ENCODE peak calls at places on chromosomes 4 and X, in seven cellular contexts. One of them, this sample, is unnamed. For H3K27me3, the result is how much of the 10 kb centered on the place peaks cover.

GRCh38 chrX:119489212-119490074 is 21.2 kb downstream of the SLC25A5 start:
- DNase-seq in mesendoderm: no peak
- DNase-seq in Peyer's patch: no peak
- DNase-seq in CD4-positive, CD25-positive, alpha-beta regulatory T cell: no peak
- DNase-seq in ovary: no peak
- DNase-seq in upper lobe of right lung: no peak
- DNase-seq in hepatocyte: no peak
- DNase-seq in this sample: no peak

GRCh38 chr4:51872283-51872997 is 29.5 kb downstream of the DCUN1D4 start:
- DNase-seq in CD4-positive, CD25-positive, alpha-beta regulatory T cell: no peak
- DNase-seq in mesendoderm: no peak
- DNase-seq in Peyer's patch: no peak
- DNase-seq in upper lobe of right lung: no peak
- DNase-seq in hepatocyte: no peak
- DNase-seq in ovary: no peak
- DNase-seq in this sample: no peak

GRCh38 chr4:105061136-105061696 is 85.5 kb upstream of the TET2 start:
- DNase-seq in CD4-positive, CD25-positive, alpha-beta regulatory T cell: no peak
- DNase-seq in Peyer's patch: peak
- DNase-seq in ovary: no peak
- DNase-seq in upper lobe of right lung: no peak
- DNase-seq in hepatocyte: no peak
- DNase-seq in mesendoderm: peak
- DNase-seq in this sample: no peak

GRCh38 chrX:7205037-7205577 is 57.2 kb upstream of the PUDP start:
- DNase-seq in upper lobe of right lung: no peak
- DNase-seq in Peyer's patch: no peak
- DNase-seq in CD4-positive, CD25-positive, alpha-beta regulatory T cell: no peak
- DNase-seq in mesendoderm: no peak
- DNase-seq in ovary: no peak
- DNase-seq in hepatocyte: no peak
- DNase-seq in this sample: no peak

GRCh38 chr4:121758896-121759568 is 5.9 kb downstream of the SMIM43 start:
- DNase-seq in CD4-positive, CD25-positive, alpha-beta regulatory T cell: no peak
- DNase-seq in upper lobe of right lung: no peak
- DNase-seq in ovary: no peak
- DNase-seq in Peyer's patch: no peak
- DNase-seq in hepatocyte: no peak
- DNase-seq in mesendoderm: no peak
- DNase-seq in this sample: no peak

GRCh38 chr4:122300776-122301175 is 78.0 kb upstream of the ADAD1 start:
- DNase-seq in upper lobe of right lung: no peak
- DNase-seq in hepatocyte: no peak
- DNase-seq in mesendoderm: no peak
- DNase-seq in CD4-positive, CD25-positive, alpha-beta regulatory T cell: no peak
- DNase-seq in Peyer's patch: no peak
- DNase-seq in ovary: no peak
- DNase-seq in this sample: no peak

GRCh38 chrX:68685722-68686683 is 38.5 kb downstream of the STARD8 start:
- DNase-seq in ovary: peak
- DNase-seq in mesendoderm: peak
- DNase-seq in upper lobe of right lung: peak
- DNase-seq in hepatocyte: peak
- DNase-seq in CD4-positive, CD25-positive, alpha-beta regulatory T cell: no peak
- DNase-seq in Peyer's patch: no peak
- DNase-seq in this sample: no peak

GRCh38 chr4:85756938-85757337 is 282.0 kb downstream of the ARHGAP24 start:
- DNase-seq in mesendoderm: peak
- DNase-seq in hepatocyte: peak
- DNase-seq in CD4-positive, CD25-positive, alpha-beta regulatory T cell: no peak
- DNase-seq in Peyer's patch: no peak
- DNase-seq in upper lobe of right lung: no peak
- DNase-seq in ovary: no peak
- DNase-seq in this sample: no peak

GRCh38 chr4:143337600-143338287 is 1.1 kb downstream of the GAB1 start:
- DNase-seq in Peyer's patch: peak
- DNase-seq in upper lobe of right lung: peak
- DNase-seq in mesendoderm: peak
- DNase-seq in hepatocyte: peak
- DNase-seq in ovary: peak
- DNase-seq in CD4-positive, CD25-positive, alpha-beta regulatory T cell: no peak
- DNase-seq in this sample: no peak

GRCh38 chr4:1880332-1880731 is 9.1 kb downstream of the NSD2 start:
- DNase-seq in upper lobe of right lung: no peak
- DNase-seq in mesendoderm: no peak
- DNase-seq in Peyer's patch: no peak
- DNase-seq in hepatocyte: no peak
- DNase-seq in CD4-positive, CD25-positive, alpha-beta regulatory T cell: no peak
- DNase-seq in ovary: no peak
- DNase-seq in this sample: no peak

GRCh38 chr4:109432676-109433075 is 939 bp upstream of the SEC24B start:
- DNase-seq in upper lobe of right lung: no peak
- DNase-seq in hepatocyte: peak
- DNase-seq in CD4-positive, CD25-positive, alpha-beta regulatory T cell: no peak
- DNase-seq in ovary: no peak
- DNase-seq in Peyer's patch: no peak
- DNase-seq in mesendoderm: peak
- DNase-seq in this sample: peak

GRCh38 chr4:158051401-158052235 is 121.2 kb downstream of the GASK1B start:
- DNase-seq in mesendoderm: no peak
- DNase-seq in CD4-positive, CD25-positive, alpha-beta regulatory T cell: no peak
- DNase-seq in ovary: peak
- DNase-seq in hepatocyte: peak
- DNase-seq in upper lobe of right lung: no peak
- DNase-seq in Peyer's patch: no peak
- DNase-seq in this sample: no peak

GRCh38 chr4:156169011-156169410 is 215.3 kb upstream of the CTSO start:
- DNase-seq in ovary: peak
- DNase-seq in hepatocyte: peak
- DNase-seq in upper lobe of right lung: no peak
- DNase-seq in Peyer's patch: no peak
- DNase-seq in mesendoderm: peak
- DNase-seq in CD4-positive, CD25-positive, alpha-beta regulatory T cell: no peak
- DNase-seq in this sample: no peak

GRCh38 chr4:158809611-158810486 is 41.0 kb downstream of the FNIP2 start:
- DNase-seq in ovary: no peak
- DNase-seq in hepatocyte: peak
- DNase-seq in Peyer's patch: no peak
- DNase-seq in mesendoderm: peak
- DNase-seq in CD4-positive, CD25-positive, alpha-beta regulatory T cell: no peak
- DNase-seq in upper lobe of right lung: no peak
- DNase-seq in this sample: no peak

GRCh38 chr4:122616910-122617596 is 3.8 kb downstream of the IL21 start:
- DNase-seq in mesendoderm: no peak
- DNase-seq in Peyer's patch: no peak
- DNase-seq in ovary: no peak
- DNase-seq in upper lobe of right lung: no peak
- DNase-seq in CD4-positive, CD25-positive, alpha-beta regulatory T cell: no peak
- DNase-seq in hepatocyte: no peak
- DNase-seq in this sample: no peak

GRCh38 chr4:141636077-141636770 is at the start of gene IL15:
- DNase-seq in mesendoderm: peak
- DNase-seq in Peyer's patch: peak
- DNase-seq in hepatocyte: peak
- DNase-seq in CD4-positive, CD25-positive, alpha-beta regulatory T cell: peak
- DNase-seq in upper lobe of right lung: peak
- DNase-seq in ovary: peak
- DNase-seq in this sample: peak

GRCh38 chr4:135434936-135435335 is 1233.3 kb upstream of the PABPC4L start:
- DNase-seq in ovary: no peak
- DNase-seq in Peyer's patch: no peak
- DNase-seq in CD4-positive, CD25-positive, alpha-beta regulatory T cell: no peak
- DNase-seq in upper lobe of right lung: no peak
- DNase-seq in mesendoderm: no peak
- DNase-seq in hepatocyte: peak
- DNase-seq in this sample: no peak

GRCh38 chr4:79788884-79789283 is 284.1 kb downstream of the ANTXR2 start:
- DNase-seq in upper lobe of right lung: no peak
- DNase-seq in Peyer's patch: no peak
- DNase-seq in CD4-positive, CD25-positive, alpha-beta regulatory T cell: no peak
- DNase-seq in mesendoderm: peak
- DNase-seq in ovary: no peak
- DNase-seq in hepatocyte: no peak
- DNase-seq in this sample: no peak

GRCh38 chrX:71622347-71623104 is 4.2 kb upstream of the CXCR3 start:
- DNase-seq in upper lobe of right lung: peak
- DNase-seq in hepatocyte: peak
- DNase-seq in CD4-positive, CD25-positive, alpha-beta regulatory T cell: peak
- DNase-seq in ovary: peak
- DNase-seq in Peyer's patch: peak
- DNase-seq in mesendoderm: peak
- DNase-seq in this sample: peak

GRCh38 chr4:61500883-61501282 is 300.8 kb downstream of the ADGRL3 start:
- DNase-seq in Peyer's patch: no peak
- DNase-seq in mesendoderm: peak
- DNase-seq in ovary: no peak
- DNase-seq in upper lobe of right lung: no peak
- DNase-seq in CD4-positive, CD25-positive, alpha-beta regulatory T cell: no peak
- DNase-seq in hepatocyte: no peak
- DNase-seq in this sample: no peak

GRCh38 chr4:113760852-113761681 is 471 bp downstream of the CAMK2D start:
- DNase-seq in mesendoderm: peak
- DNase-seq in ovary: peak
- DNase-seq in Peyer's patch: peak
- DNase-seq in upper lobe of right lung: peak
- DNase-seq in CD4-positive, CD25-positive, alpha-beta regulatory T cell: peak
- DNase-seq in hepatocyte: peak
- DNase-seq in this sample: peak

GRCh38 chr4:83828601-83829000 is 292.7 kb downstream of the GPAT3 start:
- DNase-seq in mesendoderm: no peak
- DNase-seq in Peyer's patch: no peak
- DNase-seq in ovary: no peak
- DNase-seq in hepatocyte: no peak
- DNase-seq in upper lobe of right lung: no peak
- DNase-seq in CD4-positive, CD25-positive, alpha-beta regulatory T cell: no peak
- DNase-seq in this sample: no peak

GRCh38 chr4:7960790-7961655 is 21.4 kb upstream of the AFAP1 start:
- DNase-seq in CD4-positive, CD25-positive, alpha-beta regulatory T cell: no peak
- DNase-seq in mesendoderm: no peak
- DNase-seq in ovary: peak
- DNase-seq in upper lobe of right lung: no peak
- DNase-seq in hepatocyte: peak
- DNase-seq in Peyer's patch: no peak
- DNase-seq in this sample: no peak

GRCh38 chr4:186458050-186458449 is 97.3 kb downstream of the MTNR1A start:
- DNase-seq in upper lobe of right lung: no peak
- DNase-seq in Peyer's patch: no peak
- DNase-seq in ovary: no peak
- DNase-seq in hepatocyte: no peak
- DNase-seq in mesendoderm: no peak
- DNase-seq in CD4-positive, CD25-positive, alpha-beta regulatory T cell: no peak
- DNase-seq in this sample: no peak
- H3K27me3 ChIP-seq in upper lobe of right lung: under half
- H3K27me3 ChIP-seq in Peyer's patch: under half
- H3K27me3 ChIP-seq in ovary: under half
- H3K27me3 ChIP-seq in hepatocyte: under half
- H3K27me3 ChIP-seq in mesendoderm: under half
- H3K27me3 ChIP-seq in CD4-positive, CD25-positive, alpha-beta regulatory T cell: under half
- H3K27me3 ChIP-seq in this sample: under half

GRCh38 chr4:146640459-146641061 is 1.9 kb downstream of the POU4F2 start:
- DNase-seq in CD4-positive, CD25-positive, alpha-beta regulatory T cell: no peak
- DNase-seq in hepatocyte: no peak
- DNase-seq in Peyer's patch: no peak
- DNase-seq in upper lobe of right lung: no peak
- DNase-seq in mesendoderm: no peak
- DNase-seq in ovary: no peak
- DNase-seq in this sample: no peak

GRCh38 chr4:146639414-146639814 is 721 bp downstream of the POU4F2 start:
- DNase-seq in upper lobe of right lung: no peak
- DNase-seq in Peyer's patch: no peak
- DNase-seq in mesendoderm: no peak
- DNase-seq in ovary: no peak
- DNase-seq in CD4-positive, CD25-positive, alpha-beta regulatory T cell: no peak
- DNase-seq in hepatocyte: no peak
- DNase-seq in this sample: no peak

GRCh38 chr4:146638801-146639351 is at the start of gene POU4F2:
- DNase-seq in hepatocyte: peak
- DNase-seq in Peyer's patch: no peak
- DNase-seq in upper lobe of right lung: peak
- DNase-seq in ovary: no peak
- DNase-seq in mesendoderm: peak
- DNase-seq in CD4-positive, CD25-positive, alpha-beta regulatory T cell: no peak
- DNase-seq in this sample: no peak

GRCh38 chr4:146641762-146642161 is 3.1 kb downstream of the POU4F2 start:
- DNase-seq in hepatocyte: no peak
- DNase-seq in CD4-positive, CD25-positive, alpha-beta regulatory T cell: no peak
- DNase-seq in upper lobe of right lung: no peak
- DNase-seq in mesendoderm: no peak
- DNase-seq in ovary: no peak
- DNase-seq in Peyer's patch: no peak
- DNase-seq in this sample: no peak

GRCh38 chr4:146640021-146640425 is 1.3 kb downstream of the POU4F2 start:
- DNase-seq in upper lobe of right lung: no peak
- DNase-seq in hepatocyte: no peak
- DNase-seq in ovary: no peak
- DNase-seq in CD4-positive, CD25-positive, alpha-beta regulatory T cell: no peak
- DNase-seq in Peyer's patch: no peak
- DNase-seq in mesendoderm: no peak
- DNase-seq in this sample: no peak
- H3K27me3 ChIP-seq in upper lobe of right lung: half or more
- H3K27me3 ChIP-seq in hepatocyte: half or more
- H3K27me3 ChIP-seq in ovary: under half
- H3K27me3 ChIP-seq in CD4-positive, CD25-positive, alpha-beta regulatory T cell: half or more
- H3K27me3 ChIP-seq in Peyer's patch: under half
- H3K27me3 ChIP-seq in mesendoderm: half or more
- H3K27me3 ChIP-seq in this sample: under half

DNA sequence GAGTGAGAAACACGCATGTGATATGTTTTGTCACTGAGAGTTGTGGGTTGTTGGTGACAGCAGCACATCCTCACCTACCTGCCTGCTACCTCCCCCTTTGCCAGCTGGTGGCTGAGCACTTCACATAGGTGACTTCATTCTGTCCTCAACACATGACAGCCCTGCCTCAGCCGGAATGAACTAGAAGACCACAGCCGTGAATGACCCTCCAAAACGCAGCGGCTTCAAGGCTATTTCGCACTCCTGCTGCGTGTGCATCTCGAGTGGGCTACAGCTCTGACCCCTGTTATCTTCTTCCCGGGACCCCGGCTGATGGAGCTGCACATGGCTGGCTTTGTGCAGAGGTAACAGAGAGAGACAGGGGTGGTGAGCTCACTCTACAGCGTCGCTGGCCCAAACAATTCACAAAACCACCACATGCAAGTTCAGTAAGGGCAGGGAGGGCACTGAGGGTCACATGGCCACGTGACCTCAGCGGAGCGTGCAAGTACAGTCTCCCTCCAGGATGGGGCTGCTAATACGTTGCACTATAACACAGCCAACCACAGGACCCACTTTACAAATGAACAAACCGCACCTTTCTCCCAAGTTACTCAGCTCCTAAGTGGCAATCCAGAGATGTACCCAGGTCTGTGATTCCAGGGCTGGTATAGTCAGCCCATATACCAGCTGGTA is 6.3 kb upstream of the PPP2R2C start:
- DNase-seq in mesendoderm: no peak
- DNase-seq in hepatocyte: no peak
- DNase-seq in CD4-positive, CD25-positive, alpha-beta regulatory T cell: no peak
- DNase-seq in ovary: no peak
- DNase-seq in Peyer's patch: no peak
- DNase-seq in upper lobe of right lung: peak
- DNase-seq in this sample: no peak
- H3K27me3 ChIP-seq in mesendoderm: under half
- H3K27me3 ChIP-seq in hepatocyte: under half
- H3K27me3 ChIP-seq in CD4-positive, CD25-positive, alpha-beta regulatory T cell: under half
- H3K27me3 ChIP-seq in ovary: under half
- H3K27me3 ChIP-seq in Peyer's patch: under half
- H3K27me3 ChIP-seq in upper lobe of right lung: under half
- H3K27me3 ChIP-seq in this sample: under half

GRCh38 chrX:141924293-141924692 is 20.6 kb downstream of the MAGEC1 start:
- DNase-seq in CD4-positive, CD25-positive, alpha-beta regulatory T cell: no peak
- DNase-seq in mesendoderm: no peak
- DNase-seq in hepatocyte: no peak
- DNase-seq in ovary: no peak
- DNase-seq in upper lobe of right lung: no peak
- DNase-seq in Peyer's patch: no peak
- DNase-seq in this sample: no peak
- H3K27me3 ChIP-seq in CD4-positive, CD25-positive, alpha-beta regulatory T cell: under half
- H3K27me3 ChIP-seq in mesendoderm: under half
- H3K27me3 ChIP-seq in hepatocyte: under half
- H3K27me3 ChIP-seq in ovary: under half
- H3K27me3 ChIP-seq in upper lobe of right lung: under half
- H3K27me3 ChIP-seq in Peyer's patch: under half
- H3K27me3 ChIP-seq in this sample: under half